ENCODE peak calls at places on chromosomes 16 and 17, in ten cellular contexts. Y, L, N, W, D, R, A, H, T and X are unnamed samples.

GRCh38 chr17:75319818-75320691 is 30.8 kb upstream of the SLC25A19 start:
- DNase-seq in Y (no peak), L (no peak), N (no peak), W (no peak), D (no peak), R (no peak), A (no peak), H (no peak), T (no peak), X (no peak)

GRCh38 chr17:6240601-6241000 is 170.4 kb downstream of the WSCD1 start:
- DNase-seq in Y (no peak), L (peak; percentile 21), N (no peak), W (no peak), D (no peak), R (no peak), A (no peak), H (no peak), T (no peak), X (no peak)

GRCh38 chr16:30934827-30935557 is 11.6 kb downstream of the FBXL19 start:
- DNase-seq in Y (no peak), L (peak; percentile 87), N (peak; percentile 61), W (peak; percentile 69), D (no peak), R (peak; percentile 89), A (no peak), H (peak; percentile 53), T (no peak), X (no peak)

GRCh38 chr17:41942626-41943025 is 12.2 kb downstream of the ODAD4 start:
- DNase-seq in Y (no peak), L (no peak), N (no peak), W (no peak), D (no peak), R (peak; percentile 23), A (no peak), H (no peak), T (no peak), X (no peak)

GRCh38 chr17:78391843-78392242 is 13.4 kb downstream of the PGS1 start:
- DNase-seq in Y (no peak), L (no peak), N (no peak), W (no peak), D (no peak), R (no peak), A (no peak), H (no peak), T (no peak), X (no peak)

GRCh38 chr17:67043283-67043682 is 1.1 kb upstream of the CACNG1 start:
- DNase-seq in Y (no peak), L (no peak), N (no peak), W (no peak), D (no peak), R (no peak), A (no peak), H (peak; percentile 43), T (no peak), X (no peak)

GRCh38 chr17:28405632-28406477 is at the start of gene SLC46A1:
- DNase-seq in Y (no peak), L (peak; percentile 89), N (peak; percentile 79), W (peak; percentile 82), D (peak; percentile 64), R (peak; percentile 92), A (no peak), H (peak; percentile 67), T (peak; percentile 28), X (peak; percentile 72)

GRCh38 chr16:55081622-55082593 is 151.2 kb downstream of the IRX5 start:
- DNase-seq in Y (no peak), L (no peak), N (no peak), W (no peak), D (no peak), R (no peak), A (no peak), H (no peak), T (no peak), X (no peak)

GRCh38 chr17:8273884-8274444 is 14.5 kb upstream of the RANGRF start:
- DNase-seq in Y (no peak), L (no peak), N (no peak), W (no peak), D (no peak), R (no peak), A (no peak), H (no peak), T (no peak), X (no peak)

GRCh38 chr17:64679710-64680216 is 17.7 kb upstream of the SMURF2 start:
- DNase-seq in Y (no peak), L (no peak), N (peak; percentile 49), W (no peak), D (no peak), R (no peak), A (no peak), H (peak; percentile 63), T (no peak), X (peak; percentile 83)

GRCh38 chr17:13539421-13539820 is 62.3 kb downstream of the HS3ST3A1 start:
- DNase-seq in Y (no peak), L (no peak), N (no peak), W (no peak), D (no peak), R (no peak), A (no peak), H (no peak), T (no peak), X (no peak)

GRCh38 chr17:57906910-57907309 is 48.3 kb downstream of the CUEDC1 start:
- DNase-seq in Y (no peak), L (peak; percentile 86), N (no peak), W (peak; percentile 45), D (no peak), R (peak; percentile 74), A (no peak), H (no peak), T (no peak), X (no peak)

GRCh38 chr16:2473999-2474876 is 689 bp upstream of the TBC1D24 start:
- DNase-seq in Y (no peak), L (peak; percentile 64), N (peak; percentile 77), W (no peak), D (peak; percentile 49), R (peak; percentile 90), A (peak; percentile 37), H (peak; percentile 63), T (no peak), X (no peak)

GRCh38 chr17:58316260-58316960 is 12.2 kb downstream of the TSPOAP1 start:
- DNase-seq in Y (no peak), L (peak; percentile 25), N (no peak), W (no peak), D (peak; percentile 12), R (peak; percentile 24), A (no peak), H (no peak), T (no peak), X (peak; percentile 41)

GRCh38 chr17:82949361-82949760 is 109.5 kb upstream of the ZNF750 start:
- DNase-seq in Y (no peak), L (no peak), N (peak; percentile 20), W (no peak), D (no peak), R (no peak), A (no peak), H (peak; percentile 1), T (no peak), X (peak; percentile 37)

GRCh38 chr16:3060339-3061127 is 4.9 kb upstream of the IL32 start:
- DNase-seq in Y (no peak), L (no peak), N (peak; percentile 19), W (no peak), D (no peak), R (no peak), A (no peak), H (no peak), T (no peak), X (no peak)

GRCh38 chr16:3675601-3676130 is 21.2 kb downstream of the DNASE1 start:
- DNase-seq in Y (no peak), L (no peak), N (no peak), W (no peak), D (no peak), R (peak; percentile 64), A (no peak), H (no peak), T (no peak), X (no peak)

GRCh38 chr17:40445769-40446468 is 2.7 kb downstream of the IGFBP4 start:
- DNase-seq in Y (no peak), L (no peak), N (no peak), W (no peak), D (no peak), R (no peak), A (no peak), H (no peak), T (no peak), X (no peak)

GRCh38 chr17:55177159-55177913 is 87.4 kb upstream of the HLF start:
- DNase-seq in Y (no peak), L (peak; percentile 61), N (no peak), W (peak; percentile 67), D (no peak), R (peak; percentile 30), A (no peak), H (no peak), T (no peak), X (no peak)

GRCh38 chr16:70349783-70350182 is 3.1 kb downstream of the DDX19A start:
- DNase-seq in Y (no peak), L (no peak), N (no peak), W (no peak), D (no peak), R (no peak), A (no peak), H (no peak), T (no peak), X (no peak)

GRCh38 chr17:7951143-7951792 is 19.3 kb downstream of the CNTROB start:
- DNase-seq in Y (no peak), L (no peak), N (no peak), W (no peak), D (no peak), R (no peak), A (peak; percentile 6), H (no peak), T (no peak), X (no peak)

GRCh38 chr16:57592591-57593003 is 35.8 kb upstream of the ADGRG1 start:
- DNase-seq in Y (no peak), L (no peak), N (peak; percentile 56), W (no peak), D (no peak), R (no peak), A (peak; percentile 47), H (no peak), T (no peak), X (peak; percentile 36)

GRCh38 chr17:28473542-28473941 is at the start of gene SLC13A2:
- DNase-seq in Y (no peak), L (peak; percentile 43), N (no peak), W (peak; percentile 28), D (peak; percentile 57), R (peak; percentile 67), A (no peak), H (no peak), T (no peak), X (no peak)

GRCh38 chr17:39547713-39548478 is 59.8 kb downstream of the NEUROD2 start:
- DNase-seq in Y (no peak), L (peak; percentile 76), N (peak; percentile 84), W (peak; percentile 72), D (peak; percentile 36), R (peak; percentile 86), A (peak; percentile 42), H (peak; percentile 62), T (no peak), X (no peak)

GRCh38 chr16:630815-631405 is at the start of gene WFIKKN1:
- DNase-seq in Y (no peak), L (peak; percentile 92), N (peak; percentile 46), W (peak; percentile 65), D (no peak), R (peak; percentile 95), A (no peak), H (peak; percentile 46), T (no peak), X (no peak)

GRCh38 chr16:56382459-56382858 is 42.9 kb downstream of the AMFR start:
- DNase-seq in Y (no peak), L (no peak), N (no peak), W (no peak), D (no peak), R (no peak), A (no peak), H (no peak), T (no peak), X (no peak)

GRCh38 chr17:12727881-12728280 is 61.4 kb upstream of the ARHGAP44 start:
- DNase-seq in Y (no peak), L (no peak), N (no peak), W (no peak), D (no peak), R (no peak), A (no peak), H (no peak), T (no peak), X (no peak)

GRCh38 chr16:72924918-72925630 is 122.9 kb downstream of the ZFHX3 start:
- DNase-seq in Y (no peak), L (no peak), N (no peak), W (no peak), D (no peak), R (no peak), A (no peak), H (no peak), T (no peak), X (peak; percentile 15)